ENCODE peak calls at places on chromosomes 1 and 21, in five cellular contexts. R is PC-3, Y is fibroblast of lung, F is osteoblast, C is IMR-90. B is an unnamed sample. For H4K20me1, the result is how much of the 10 kb centered on the place peaks cover.

GRCh38 chr1:164787834-164788231 is 228.8 kb downstream of the PBX1 start:
- DNase-seq in R (no peak), Y (no peak), F (no peak), C (no peak), B (no peak)

GRCh38 chr1:13723810-13724209 is 23.8 kb downstream of the PRDM2 start:
- DNase-seq in R (no peak), Y (no peak), F (no peak), C (no peak), B (peak)

GRCh38 chr1:36352910-36353878 is 29.7 kb upstream of the EVA1B start:
- DNase-seq in R (peak), Y (peak), F (peak), C (peak), B (peak)

GRCh38 chr1:64909021-64909420 is 57.3 kb downstream of the JAK1 start:
- DNase-seq in R (no peak), Y (no peak), F (no peak), C (no peak), B (peak)

GRCh38 chr21:30718239-30718909 is at the start of gene KRTAP21-3:
- DNase-seq in R (peak), Y (no peak), F (no peak), C (no peak), B (no peak)

GRCh38 chr1:206105612-206106011 is 11.6 kb downstream of the AVPR1B start:
- DNase-seq in R (peak), Y (no peak), F (no peak), C (no peak), B (peak)

GRCh38 chr1:29931477-29932175 is 695.3 kb downstream of the PTPRU start:
- DNase-seq in R (no peak), Y (no peak), F (no peak), C (no peak), B (no peak)

GRCh38 chr1:173502104-173502503 is 25.0 kb downstream of the PRDX6 start:
- DNase-seq in R (no peak), Y (no peak), F (no peak), C (no peak), B (no peak)

GRCh38 chr1:226892534-226892895 is 22.1 kb downstream of the PSEN2 start:
- DNase-seq in R (no peak), Y (no peak), F (no peak), C (no peak), B (no peak)

GRCh38 chr1:35564037-35564883 is 6.7 kb downstream of the NCDN start:
- DNase-seq in R (peak), Y (peak), F (peak), C (peak), B (peak)

GRCh38 chr1:71014110-71014509 is 33.5 kb downstream of the PTGER3 start:
- DNase-seq in R (no peak), Y (no peak), F (no peak), C (no peak), B (peak)

GRCh38 chr21:40620386-40621145 is 226.4 kb downstream of the DSCAM start:
- DNase-seq in R (no peak), Y (no peak), F (no peak), C (no peak), B (no peak)
- H2AFZ ChIP-seq in R (no peak), Y (no peak), F (no peak), C (no peak), B (no peak)

DNA sequence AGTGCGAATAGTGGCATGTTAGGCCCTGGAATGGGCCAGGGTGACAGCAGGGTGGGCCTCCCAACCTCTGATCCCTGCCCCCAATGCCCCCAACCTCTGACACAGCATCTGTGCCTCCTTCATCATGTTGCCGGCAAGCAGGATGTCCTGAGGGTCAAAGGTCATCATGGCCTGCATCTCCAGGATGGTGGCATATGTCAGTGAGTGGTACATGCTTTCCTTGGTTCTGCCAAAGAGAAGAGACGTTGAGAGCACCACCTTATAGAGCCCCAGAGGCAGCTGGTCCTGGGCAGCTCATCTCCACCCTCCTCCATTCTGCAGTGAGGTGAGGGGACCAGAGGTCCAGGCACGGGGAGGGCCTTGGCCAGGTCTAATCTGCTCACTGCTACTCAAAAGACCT is 17.6 kb downstream of the TTC39A start:
- DNase-seq in R (no peak), Y (no peak), F (no peak), C (no peak), B (no peak)
- H4K20me1 ChIP-seq in R (under half), Y (under half), F (under half), C (under half), B (under half)

DNA sequence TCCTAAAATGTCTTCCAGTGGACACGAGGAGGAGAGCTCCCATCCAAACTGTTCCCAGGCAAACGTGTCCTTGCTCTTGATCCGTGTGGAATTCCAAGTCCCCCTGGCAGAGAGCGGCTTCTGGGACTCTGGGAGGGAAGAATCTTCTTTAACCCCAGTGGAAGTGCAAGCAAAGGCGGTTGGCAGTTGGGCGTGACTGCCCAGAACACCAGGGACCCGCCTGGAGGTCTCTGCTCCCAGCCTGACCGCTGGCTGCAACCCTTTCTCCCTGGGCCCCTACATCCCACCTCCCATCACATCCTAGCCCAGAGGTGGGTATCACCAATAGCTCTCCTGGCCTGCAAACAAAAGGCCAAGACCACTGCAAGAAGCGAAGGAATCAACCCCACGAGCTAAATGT is 17.8 kb downstream of the CASZ1 start:
- DNase-seq in R (no peak), Y (no peak), F (no peak), C (no peak), B (no peak)
- H2AFZ ChIP-seq in R (peak), Y (no peak), F (no peak), C (no peak), B (no peak)

DNA sequence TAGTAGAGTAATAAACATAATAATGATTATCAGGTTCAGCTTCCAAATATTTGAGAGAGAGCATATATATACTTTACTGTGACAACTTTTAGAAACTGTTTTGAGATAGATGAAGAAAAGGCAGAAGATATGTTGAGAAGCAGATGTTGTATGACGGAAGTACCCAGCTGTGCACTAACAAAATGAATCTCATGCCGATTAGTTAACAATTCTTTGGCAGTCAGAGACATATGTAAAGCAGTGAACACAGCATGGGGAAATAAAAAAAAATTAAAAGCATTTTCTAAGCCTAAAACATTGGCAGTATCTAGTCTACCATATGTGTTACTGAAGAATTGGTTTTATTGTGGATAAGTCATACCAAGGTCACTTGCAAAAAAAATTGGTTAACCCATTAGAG is 51.8 kb downstream of the MAGI3 start:
- DNase-seq in R (no peak), Y (no peak), F (no peak), C (no peak), B (no peak)
- H4K20me1 ChIP-seq in R (under half), Y (under half), F (under half), C (under half), B (under half)

DNA sequence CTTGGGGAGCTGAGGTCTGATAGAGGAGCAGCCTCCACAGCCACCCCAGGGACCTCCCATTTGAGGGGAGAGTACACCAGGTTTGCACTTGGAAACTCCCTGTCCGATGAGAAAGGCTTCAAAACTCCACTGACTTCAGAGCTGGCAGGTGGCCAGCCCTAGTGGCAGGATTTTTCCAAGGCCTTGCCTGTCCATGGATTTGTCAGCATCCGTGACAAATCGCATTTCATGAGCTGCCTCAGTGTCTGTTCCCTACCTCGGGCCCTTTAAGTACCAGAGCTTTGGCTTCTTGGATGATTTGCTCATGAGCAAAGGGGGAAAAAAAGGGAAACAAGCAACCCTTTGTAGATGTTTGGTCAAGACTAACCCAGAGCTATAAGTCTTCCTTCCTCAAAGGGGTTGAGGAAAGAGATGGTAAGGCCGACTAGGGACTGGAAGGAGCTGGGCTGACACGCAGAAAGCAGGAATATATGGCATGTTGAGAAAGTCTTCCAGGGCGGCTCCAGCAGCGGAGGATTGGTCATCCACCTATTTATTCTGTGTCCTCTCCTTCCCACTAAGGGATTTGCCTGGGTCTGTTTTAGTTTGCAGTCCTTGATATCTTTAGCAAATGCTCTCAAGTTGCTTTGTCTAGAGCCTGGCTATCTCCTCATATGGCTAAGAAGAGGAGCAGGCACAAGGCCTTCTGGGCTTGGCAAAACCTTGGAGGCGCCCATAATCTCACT is 2.7 kb upstream of the HSPG2 start:
- DNase-seq in R (peak), Y (peak), F (peak), C (peak), B (peak)
- H2AFZ ChIP-seq in R (peak), Y (no peak), F (peak), C (peak), B (peak)

GRCh38 chr21:44090332-44090731 is 16.9 kb upstream of the PWP2 start:
- DNase-seq in R (no peak), Y (no peak), F (peak), C (no peak), B (no peak)
- H4K20me1 ChIP-seq in R (under half), Y (under half), F (under half), C (under half), B (under half)

DNA sequence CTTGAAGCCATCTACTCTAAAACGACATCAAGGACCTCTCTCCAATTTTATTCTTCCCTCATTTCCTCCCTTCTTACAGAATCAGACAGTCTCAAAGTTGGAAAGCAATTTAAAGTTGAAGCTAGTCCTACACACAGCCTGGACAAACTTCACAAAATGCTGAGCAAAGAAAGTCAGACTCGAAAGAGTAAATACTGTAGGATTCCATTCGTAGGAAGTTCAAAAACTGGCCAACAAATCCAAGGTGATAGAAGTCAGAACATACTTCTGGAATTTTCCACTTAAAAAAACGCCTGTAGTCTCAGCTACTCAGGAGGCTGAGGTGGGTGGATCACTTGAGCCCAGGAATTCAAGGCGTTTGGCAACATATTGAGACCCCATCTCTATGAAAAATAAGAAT is 19.6 kb downstream of the SYF2 start:
- DNase-seq in R (no peak), Y (no peak), F (no peak), C (no peak), B (no peak)
- H2AFZ ChIP-seq in R (no peak), Y (no peak), F (no peak), C (no peak), B (no peak)